ENCODE peak calls at places on chromosomes 4 and X, in four cellular contexts. One of them, this sample, is unnamed.

GRCh38 chr4:3713346-3713745 is 52.8 kb upstream of the ADRA2C start:
- DNase-seq in H7: no peak
- DNase-seq in lower lobe of right lung: peak
- DNase-seq in NCI-H1092: no peak
- DNase-seq in this sample: no peak

GRCh38 chrX:113512700-113513395 is 672.2 kb upstream of the AMOT start:
- DNase-seq in H7: no peak
- DNase-seq in lower lobe of right lung: no peak
- DNase-seq in NCI-H1092: no peak
- DNase-seq in this sample: no peak

GRCh38 chr4:80263541-80264351 is 2.7 kb upstream of the FGF5 start:
- DNase-seq in H7: peak
- DNase-seq in lower lobe of right lung: no peak
- DNase-seq in NCI-H1092: no peak
- DNase-seq in this sample: no peak

GRCh38 chr4:27218013-27218412 is 357.4 kb downstream of the STIM2 start:
- DNase-seq in H7: no peak
- DNase-seq in lower lobe of right lung: no peak
- DNase-seq in NCI-H1092: no peak
- DNase-seq in this sample: no peak

GRCh38 chr4:186904104-186904503 is 180.4 kb upstream of the FAT1 start:
- DNase-seq in H7: no peak
- DNase-seq in lower lobe of right lung: no peak
- DNase-seq in NCI-H1092: no peak
- DNase-seq in this sample: no peak

GRCh38 chrX:74613350-74614192 is 853 bp downstream of the RLIM start:
- DNase-seq in H7: peak
- DNase-seq in lower lobe of right lung: peak
- DNase-seq in NCI-H1092: peak
- DNase-seq in this sample: peak

GRCh38 chrX:117919755-117920154 is 196.9 kb downstream of the KLHL13 start:
- DNase-seq in H7: no peak
- DNase-seq in lower lobe of right lung: no peak
- DNase-seq in NCI-H1092: no peak
- DNase-seq in this sample: no peak

GRCh38 chr4:649751-650310 is 24.2 kb downstream of the ATP5ME start:
- DNase-seq in H7: no peak
- DNase-seq in lower lobe of right lung: peak
- DNase-seq in NCI-H1092: no peak
- DNase-seq in this sample: no peak

GRCh38 chr4:77104405-77105292 is 28.9 kb upstream of the CCNI start:
- DNase-seq in H7: no peak
- DNase-seq in lower lobe of right lung: peak
- DNase-seq in NCI-H1092: no peak
- DNase-seq in this sample: peak

This sample was measured in NCI-H510A.